ENCODE peak calls at places on chromosomes 7 and 10, in four cellular contexts. N, D, Z and Y are unnamed samples.

GRCh38 chr10:86716466-86716865 is 40.0 kb upstream of the BMPR1A start:
- DNase-seq in D (no peak), Z (no peak), N (no peak), Y (no peak)

GRCh38 chr7:104643587-104644217 is 315.3 kb downstream of the LHFPL3 start:
- DNase-seq in Z (peak), N (no peak), D (no peak), Y (no peak)

GRCh38 chr10:46325021-46325420 is 38.2 kb downstream of the ANTXRL start:
- DNase-seq in Z (peak), D (no peak), N (no peak), Y (no peak)

GRCh38 chr10:116730464-116731260 is 11.7 kb downstream of the HSPA12A start:
- DNase-seq in N (no peak), Z (no peak), D (no peak), Y (no peak)

GRCh38 chr10:99654390-99654789 is 4.9 kb upstream of the ENTPD7 start:
- DNase-seq in N (no peak), D (no peak), Z (no peak), Y (no peak)

GRCh38 chr7:66075590-66076458 is at the start of gene ASL:
- DNase-seq in N (peak), D (peak), Z (peak), Y (peak)

GRCh38 chr7:25952277-25953057 is 199.5 kb upstream of the NFE2L3 start:
- DNase-seq in D (no peak), N (no peak), Z (no peak), Y (no peak)

GRCh38 chr10:88661577-88661976 is 2.7 kb upstream of the LIPF start:
- DNase-seq in N (no peak), Z (no peak), D (no peak), Y (no peak)

GRCh38 chr10:102629661-102630614 is 14.3 kb upstream of the TRIM8 start:
- DNase-seq in D (no peak), N (no peak), Z (no peak), Y (no peak)

GRCh38 chr7:46932656-46933424 is 649.1 kb downstream of the TNS3 start:
- DNase-seq in N (no peak), D (no peak), Z (no peak), Y (peak)

GRCh38 chr7:51318886-51319579 is 2.4 kb upstream of the COBL start:
- DNase-seq in Z (no peak), N (no peak), D (no peak), Y (no peak)

GRCh38 chr10:102669206-102670064 is 25.2 kb downstream of the TRIM8 start:
- DNase-seq in N (no peak), Z (peak), D (peak), Y (no peak)

GRCh38 chr10:70759769-70760168 is 25.4 kb downstream of the TBATA start:
- DNase-seq in D (no peak), Z (no peak), N (no peak), Y (no peak)

GRCh38 chr10:70753841-70754621 is 31.1 kb downstream of the TBATA start:
- DNase-seq in Z (no peak), N (no peak), D (no peak), Y (no peak)

GRCh38 chr10:70758757-70759514 is 26.2 kb downstream of the TBATA start:
- DNase-seq in D (no peak), N (peak), Z (peak), Y (peak)

GRCh38 chr10:70757856-70758255 is 27.3 kb downstream of the TBATA start:
- DNase-seq in N (no peak), D (no peak), Z (no peak), Y (no peak)

DNA sequence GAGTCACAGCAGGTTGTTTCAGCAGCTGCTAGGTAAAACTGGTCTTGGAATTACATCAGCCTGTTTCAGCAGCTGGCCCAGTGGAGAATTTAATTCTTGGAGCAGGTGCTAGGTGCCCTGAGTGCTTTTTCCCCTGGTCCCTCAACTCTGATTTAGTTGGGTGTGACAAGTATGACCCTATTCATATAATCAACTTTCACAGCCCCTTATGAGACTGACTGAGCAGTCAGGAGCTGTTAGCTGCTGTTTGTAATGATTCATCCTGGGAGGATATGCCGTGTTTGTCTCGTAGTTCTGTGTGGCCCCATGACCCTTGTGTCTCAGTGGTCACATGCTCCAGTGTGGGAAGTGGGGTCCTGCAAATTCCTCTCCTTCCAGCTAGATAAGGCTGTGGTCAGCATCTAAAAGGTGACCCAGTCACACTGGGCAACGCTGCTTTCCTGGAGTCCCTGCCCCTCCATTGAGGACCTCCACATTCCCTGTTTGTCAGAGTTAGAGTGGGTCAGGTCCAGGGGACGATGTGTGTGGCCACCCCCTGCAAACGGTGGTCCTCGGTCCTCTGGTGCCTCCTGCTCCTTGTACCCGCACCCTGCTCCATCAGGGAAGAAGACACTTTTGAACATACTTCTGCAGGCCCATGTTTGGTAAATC is 28.3 kb downstream of the TBATA start:
- DNase-seq in N (no peak), D (no peak), Z (no peak), Y (no peak)
- H3K27ac ChIP-seq in N (no peak), D (no peak), Z (no peak), Y (no peak)

GRCh38 chr7:16740996-16741395 is 12.6 kb upstream of the TSPAN13 start:
- DNase-seq in N (no peak), D (no peak), Z (no peak), Y (no peak)
- H3K27ac ChIP-seq in N (no peak), D (no peak), Z (no peak), Y (no peak)

GRCh38 chr10:73495884-73496674 is at the start of gene PPP3CB:
- DNase-seq in Z (peak), N (peak), D (peak), Y (peak)

GRCh38 chr10:73495226-73495883 is 469 bp downstream of the PPP3CB start:
- DNase-seq in D (peak), N (peak), Z (peak), Y (peak)

GRCh38 chr10:73494877-73495225 is 973 bp downstream of the PPP3CB start:
- DNase-seq in Z (no peak), D (no peak), N (no peak), Y (no peak)

GRCh38 chr10:73493781-73494180 is 2.0 kb downstream of the PPP3CB start:
- DNase-seq in N (no peak), Z (no peak), D (no peak), Y (no peak)

DNA sequence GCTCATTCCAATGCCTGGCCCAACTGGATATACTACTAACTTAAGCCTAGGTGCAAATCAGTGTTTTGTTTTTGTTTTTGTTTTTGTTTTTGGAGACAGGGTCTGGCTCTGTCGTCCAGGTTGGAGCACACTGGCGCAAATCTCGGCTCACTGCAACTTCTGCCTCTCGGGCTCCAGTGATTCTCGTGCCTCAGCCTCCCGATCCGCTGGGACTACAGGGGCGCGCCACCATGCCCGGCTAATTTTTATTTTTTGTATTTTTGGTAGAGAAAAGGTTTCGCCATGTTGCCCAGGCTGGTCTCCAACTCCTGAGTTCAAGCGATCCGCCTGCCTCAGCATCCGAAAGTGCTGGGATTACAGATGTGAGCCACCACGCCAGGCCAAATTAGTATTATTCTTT is 1.6 kb downstream of the PPP3CB start:
- DNase-seq in Z (no peak), N (no peak), D (no peak), Y (no peak)
- H3K27ac ChIP-seq in Z (peak), N (no peak), D (no peak), Y (peak)

GRCh38 chr7:158375034-158375433 is 212.6 kb downstream of the PTPRN2 start:
- DNase-seq in N (no peak), Z (no peak), D (no peak), Y (no peak)

GRCh38 chr7:158371856-158372255 is 215.8 kb downstream of the PTPRN2 start:
- DNase-seq in Z (no peak), N (no peak), D (no peak), Y (peak)

GRCh38 chr7:158374586-158374985 is 213.0 kb downstream of the PTPRN2 start:
- DNase-seq in N (no peak), Z (no peak), D (no peak), Y (no peak)

GRCh38 chr7:158373761-158374545 is 213.7 kb downstream of the PTPRN2 start:
- DNase-seq in D (no peak), N (no peak), Z (no peak), Y (no peak)

DNA sequence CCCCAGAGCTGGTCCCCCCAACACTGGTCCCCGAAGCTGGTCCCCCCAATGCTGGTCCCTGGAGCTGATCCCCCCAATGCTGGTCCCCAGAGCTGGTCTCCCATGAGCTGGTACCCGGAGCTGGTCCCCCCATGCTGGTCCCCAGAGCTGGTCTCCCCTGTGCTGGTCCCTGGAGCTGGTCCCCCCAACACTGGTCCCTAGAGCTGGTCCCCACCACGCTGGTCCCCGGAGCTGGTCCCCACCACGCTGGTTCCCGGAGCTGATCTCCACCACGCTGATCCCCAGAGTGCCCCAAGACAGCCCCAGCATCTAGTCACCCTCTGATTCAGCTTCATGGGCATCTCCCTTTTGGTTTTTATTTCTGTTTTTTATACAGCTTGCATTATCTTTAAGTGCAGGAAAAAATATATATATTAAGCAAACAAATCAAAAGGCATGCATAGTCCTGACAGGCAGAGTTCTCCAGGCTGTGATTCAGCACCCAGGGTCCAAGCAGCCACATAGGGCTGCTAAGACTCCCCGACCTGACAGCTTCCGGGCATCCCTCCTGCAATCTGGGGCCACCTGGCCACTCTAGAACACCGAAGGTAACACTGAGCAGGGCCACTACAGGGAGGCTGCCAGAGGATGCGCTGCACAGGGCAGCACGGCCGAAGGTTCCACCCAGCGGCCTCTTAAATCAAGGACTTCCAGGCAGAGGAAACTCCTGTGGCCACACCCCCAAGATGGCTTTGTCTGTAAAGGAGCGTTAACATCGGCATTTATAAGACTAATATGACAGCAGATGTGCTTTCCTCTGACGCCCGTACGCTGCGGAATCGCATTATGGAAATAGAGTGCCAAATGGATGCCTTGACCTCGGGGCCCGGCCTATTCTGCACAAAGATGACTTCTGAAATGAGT is 215.0 kb downstream of the PTPRN2 start:
- DNase-seq in N (no peak), D (no peak), Z (no peak), Y (no peak)
- H3K27ac ChIP-seq in N (no peak), D (no peak), Z (no peak), Y (no peak)

GRCh38 chr10:484925-485661 is 204.4 kb downstream of the DIP2C start:
- DNase-seq in D (peak), N (no peak), Z (peak), Y (no peak)
- H3K27ac ChIP-seq in D (peak), N (peak), Z (peak), Y (peak)

GRCh38 chr7:42234736-42235135 is 2.3 kb downstream of the GLI3 start:
- DNase-seq in D (no peak), N (no peak), Z (no peak), Y (no peak)
- H3K27ac ChIP-seq in D (no peak), N (no peak), Z (no peak), Y (peak)